ENCODE peak calls at places on chromosomes 1 and 21, in ten cellular contexts. T is A549, L is hepatocyte, A is body of pancreas, Z is cardiac muscle cell, G is BE2C, M is neural progenitor cell, U is right cardiac atrium, C is mesendoderm, Y is GM23338. O is an unnamed sample.

GRCh38 chr1:53535846-53536245 is 76.6 kb downstream of the DMRTB1 start:
- DNase-seq in U (no peak), G (no peak), Z (no peak), T (no peak), M (no peak), Y (no peak), L (no peak), A (no peak), C (no peak), O (no peak)

GRCh38 chr21:26982767-26983166 is 15.9 kb upstream of the ADAMTS5 start:
- DNase-seq in T (no peak), G (no peak), Z (no peak), M (no peak), C (no peak), L (no peak), Y (peak; percentile 3), U (no peak), A (no peak), O (no peak)

GRCh38 chr1:71053146-71053545 is 5.5 kb upstream of the PTGER3 start:
- DNase-seq in G (no peak), A (no peak), Z (no peak), L (no peak), Y (no peak), T (no peak), U (no peak), C (no peak), M (no peak), O (no peak)

GRCh38 chr1:112114540-112114939 is 125.1 kb upstream of the KCND3 start:
- DNase-seq in M (no peak), C (peak; percentile 45), A (no peak), U (no peak), T (no peak), Y (peak; percentile 13), Z (no peak), L (no peak), G (no peak), O (no peak)

GRCh38 chr21:43880111-43880985 is 15.3 kb downstream of the AGPAT3 start:
- DNase-seq in Y (peak; percentile 23), C (no peak), M (no peak), Z (no peak), L (no peak), G (no peak), T (no peak), U (no peak), A (peak; percentile 63), O (no peak)

GRCh38 chr1:100146958-100147357 is 14.0 kb downstream of the TRMT13 start:
- DNase-seq in Y (no peak), Z (no peak), G (no peak), T (no peak), U (no peak), M (no peak), C (no peak), L (no peak), A (no peak), O (no peak)

GRCh38 chr1:245156736-245157505 is 2.1 kb downstream of the KIF26B start:
- DNase-seq in M (peak; percentile 54), L (peak; percentile 47), T (peak; percentile 15), A (no peak), G (peak; percentile 71), U (no peak), C (peak; percentile 75), Z (peak; percentile 30), Y (peak; percentile 58), O (no peak)

GRCh38 chr1:3022976-3023375 is 1.7 kb downstream of the ACTRT2 start:
- DNase-seq in U (no peak), C (no peak), Y (no peak), M (no peak), G (no peak), A (no peak), T (no peak), L (no peak), Z (no peak), O (no peak)

GRCh38 chr21:45898781-45899180 is 82.8 kb upstream of the COL6A1 start:
- DNase-seq in A (no peak), Y (no peak), C (no peak), Z (no peak), G (no peak), L (no peak), U (peak; percentile 32), M (no peak), T (no peak), O (no peak)

DNA sequence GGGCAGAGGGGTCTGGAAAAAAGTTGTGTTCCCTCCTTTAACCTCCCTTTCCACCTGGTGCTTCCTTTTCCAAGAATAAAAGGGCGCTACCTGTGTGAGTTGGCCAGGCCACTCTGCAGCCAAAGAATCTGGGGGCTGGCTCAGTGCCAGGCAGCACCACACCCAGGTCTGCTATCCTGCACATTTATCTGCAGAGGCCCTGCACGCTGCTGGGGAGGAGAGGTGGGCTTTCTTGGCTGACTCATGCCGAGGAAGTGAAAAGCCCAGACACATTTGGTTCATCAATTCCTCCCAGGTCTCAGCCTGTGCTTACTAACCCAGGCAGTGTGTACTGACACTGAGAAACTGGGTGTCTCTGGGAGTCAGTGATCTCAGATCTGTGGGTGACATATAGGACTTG is 79.8 kb upstream of the F3 start:
- DNase-seq in U (no peak), L (peak; percentile 73), G (peak; percentile 35), M (no peak), T (no peak), Z (no peak), A (peak; percentile 63), Y (no peak), C (no peak), O (no peak)
- H3K4me1 ChIP-seq in U (no peaks in the 10 kb centered on the region), L (peaks cover 52% of the 10 kb centered on the region), G (no peaks in the 10 kb centered on the region), M (peaks cover 25% of the 10 kb centered on the region), T (peaks cover 27% of the 10 kb centered on the region), Z (peaks cover 12% of the 10 kb centered on the region), A (peaks cover 13% of the 10 kb centered on the region), Y (peaks cover 31% of the 10 kb centered on the region), C (peaks cover 3% of the 10 kb centered on the region), O (peaks cover 9% of the 10 kb centered on the region)

GRCh38 chr1:59016390-59016789 is 232.5 kb upstream of the JUN start:
- DNase-seq in T (no peak), U (no peak), M (no peak), L (no peak), C (peak; percentile 39), A (no peak), Y (no peak), G (no peak), Z (no peak), O (no peak)

GRCh38 chr1:59018860-59019259 is 235.0 kb upstream of the JUN start:
- DNase-seq in T (no peak), L (no peak), U (peak; percentile 62), C (no peak), A (no peak), Z (no peak), G (peak; percentile 8), M (no peak), Y (no peak), O (no peak)

GRCh38 chr1:59018446-59018845 is 234.6 kb upstream of the JUN start:
- DNase-seq in L (no peak), G (no peak), C (no peak), M (no peak), Y (no peak), T (no peak), A (no peak), U (no peak), Z (no peak), O (no peak)

GRCh38 chr1:59015708-59016107 is 231.9 kb upstream of the JUN start:
- DNase-seq in U (no peak), Z (no peak), C (peak; percentile 89), G (no peak), L (peak; percentile 30), M (no peak), T (no peak), A (no peak), Y (no peak), O (no peak)

GRCh38 chr1:59017501-59018231 is 233.8 kb upstream of the JUN start:
- DNase-seq in M (no peak), Y (no peak), T (no peak), Z (no peak), U (no peak), G (no peak), C (peak; percentile 57), L (no peak), A (no peak), O (no peak)
- H3K4me1 ChIP-seq in M (peaks cover 11% of the 10 kb centered on the region), Y (peaks cover 13% of the 10 kb centered on the region), T (peaks cover 18% of the 10 kb centered on the region), Z (peaks cover 4% of the 10 kb centered on the region), U (peaks cover 17% of the 10 kb centered on the region), G (no peaks in the 10 kb centered on the region), C (peaks cover 7% of the 10 kb centered on the region), L (peaks cover 31% of the 10 kb centered on the region), A (peaks cover 35% of the 10 kb centered on the region), O (peaks cover 2% of the 10 kb centered on the region)

GRCh38 chr1:16153110-16153998 is 2.5 kb downstream of the EPHA2 start:
- DNase-seq in M (peak; percentile 75), C (no peak), U (no peak), Y (no peak), Z (no peak), T (no peak), G (no peak), A (no peak), L (no peak), O (no peak)

GRCh38 chr1:16156848-16157495 is 1.1 kb upstream of the EPHA2 start:
- DNase-seq in U (peak; percentile 58), G (no peak), L (peak; percentile 51), C (peak; percentile 75), Y (no peak), T (no peak), M (no peak), A (no peak), Z (no peak), O (no peak)

GRCh38 chr1:16153999-16154673 is 1.7 kb downstream of the EPHA2 start:
- DNase-seq in T (no peak), Y (no peak), L (no peak), M (peak; percentile 70), C (no peak), U (peak; percentile 62), A (no peak), G (no peak), Z (no peak), O (no peak)

GRCh38 chr1:16158025-16158424 is 2.2 kb upstream of the EPHA2 start:
- DNase-seq in Y (no peak), L (no peak), U (no peak), A (no peak), C (no peak), M (no peak), Z (no peak), T (no peak), G (no peak), O (no peak)

GRCh38 chr1:16155537-16156410 is at the start of gene EPHA2:
- DNase-seq in U (peak; percentile 96), T (peak; percentile 79), M (peak; percentile 98), A (peak; percentile 96), L (peak; percentile 96), Y (peak; percentile 98), C (peak; percentile 98), Z (peak; percentile 96), G (no peak), O (peak; percentile 81)
- H3K4me1 ChIP-seq in U (peaks cover 14% of the 10 kb centered on the region), T (peaks cover 44% of the 10 kb centered on the region), M (peaks cover 47% of the 10 kb centered on the region), A (peaks cover 52% of the 10 kb centered on the region), L (peaks cover 49% of the 10 kb centered on the region), Y (peaks cover 47% of the 10 kb centered on the region), C (peaks cover 22% of the 10 kb centered on the region), Z (peaks cover 42% of the 10 kb centered on the region), G (no peaks in the 10 kb centered on the region), O (peaks cover 12% of the 10 kb centered on the region)

GRCh38 chr1:25186608-25187007 is 45.7 kb downstream of the SYF2 start:
- DNase-seq in T (no peak), Z (no peak), A (no peak), C (no peak), U (no peak), L (no peak), M (no peak), G (no peak), Y (no peak), O (no peak)
- H3K4me1 ChIP-seq in T (no peaks in the 10 kb centered on the region), Z (no peaks in the 10 kb centered on the region), A (no peaks in the 10 kb centered on the region), C (no peaks in the 10 kb centered on the region), U (no peaks in the 10 kb centered on the region), L (no peaks in the 10 kb centered on the region), M (no peaks in the 10 kb centered on the region), G (no peaks in the 10 kb centered on the region), Y (no peaks in the 10 kb centered on the region), O (no peaks in the 10 kb centered on the region)